ENCODE peak calls at places on chromosomes 6 and 20, in five cellular contexts. D, R, F, W and M are unnamed samples.
A peak's percentile ranks its signal among the peaks of the same experiment; 100 is the strongest.

GRCh38 chr6:146582857-146583256 is 15.9 kb upstream of the ADGB start:
- DNase-seq in D (peak; percentile 19), R (peak; percentile 41), F (peak; percentile 63), W (peak; percentile 20), M (no peak)

GRCh38 chr6:30044630-30045029 is 16.4 kb upstream of the POLR1H start:
- DNase-seq in D (no peak), R (no peak), F (no peak), W (peak; percentile 87), M (no peak)

GRCh38 chr20:24980321-24981053 is 12.1 kb downstream of the APMAP start:
- DNase-seq in D (no peak), R (no peak), F (no peak), W (no peak), M (no peak)

GRCh38 chr20:51695574-51696303 is 72.5 kb downstream of the ATP9A start:
- DNase-seq in D (no peak), R (peak; percentile 59), F (no peak), W (peak; percentile 82), M (no peak)

GRCh38 chr6:165774903-165775608 is 112.0 kb upstream of the PDE10A start:
- DNase-seq in D (peak; percentile 86), R (no peak), F (peak; percentile 11), W (no peak), M (no peak)

GRCh38 chr6:126907312-126907711 is 211.2 kb upstream of the RSPO3 start:
- DNase-seq in D (no peak), R (no peak), F (no peak), W (no peak), M (no peak)

GRCh38 chr6:37794825-37795224 is 24.7 kb upstream of the ZFAND3 start:
- DNase-seq in D (no peak), R (no peak), F (no peak), W (peak; percentile 80), M (no peak)

GRCh38 chr20:51164732-51165530 is 142.0 kb upstream of the KCNG1 start:
- DNase-seq in D (no peak), R (no peak), F (no peak), W (no peak), M (no peak)

DNA sequence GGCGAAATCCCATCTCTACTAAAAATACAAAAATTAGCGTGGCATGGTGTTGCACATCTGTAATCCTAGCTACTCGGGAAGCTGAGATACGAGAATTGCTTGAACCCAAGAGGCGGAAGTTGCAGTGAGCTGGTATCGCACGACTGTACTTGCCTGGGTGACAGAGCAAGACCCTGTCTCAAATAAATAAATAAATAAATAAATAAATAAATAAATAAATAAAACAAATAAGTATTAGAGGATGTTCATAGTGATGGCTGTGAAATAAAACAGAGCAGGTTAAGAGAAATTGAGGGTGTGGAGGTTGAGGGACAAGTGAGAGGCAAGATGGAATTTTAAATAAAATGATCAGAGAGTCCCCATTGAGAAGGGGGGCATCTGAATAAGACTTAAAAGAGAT is 124.7 kb upstream of the DST start:
- DNase-seq in D (no peak), R (no peak), F (no peak), W (no peak), M (no peak)
- H3K4me1 ChIP-seq in D (peaks cover 84% of the 10 kb centered on the region), R (no peaks in the 10 kb centered on the region), F (no peaks in the 10 kb centered on the region), W (peaks cover 91% of the 10 kb centered on the region), M (peaks cover 4% of the 10 kb centered on the region)

GRCh38 chr6:2855061-2855519 is 13.4 kb upstream of the SERPINB1 start:
- DNase-seq in D (no peak), R (no peak), F (no peak), W (no peak), M (no peak)
- H3K4me1 ChIP-seq in D (peaks cover 76% of the 10 kb centered on the region), R (peaks cover 25% of the 10 kb centered on the region), F (no peaks in the 10 kb centered on the region), W (peaks cover 15% of the 10 kb centered on the region), M (peaks cover 21% of the 10 kb centered on the region)

DNA sequence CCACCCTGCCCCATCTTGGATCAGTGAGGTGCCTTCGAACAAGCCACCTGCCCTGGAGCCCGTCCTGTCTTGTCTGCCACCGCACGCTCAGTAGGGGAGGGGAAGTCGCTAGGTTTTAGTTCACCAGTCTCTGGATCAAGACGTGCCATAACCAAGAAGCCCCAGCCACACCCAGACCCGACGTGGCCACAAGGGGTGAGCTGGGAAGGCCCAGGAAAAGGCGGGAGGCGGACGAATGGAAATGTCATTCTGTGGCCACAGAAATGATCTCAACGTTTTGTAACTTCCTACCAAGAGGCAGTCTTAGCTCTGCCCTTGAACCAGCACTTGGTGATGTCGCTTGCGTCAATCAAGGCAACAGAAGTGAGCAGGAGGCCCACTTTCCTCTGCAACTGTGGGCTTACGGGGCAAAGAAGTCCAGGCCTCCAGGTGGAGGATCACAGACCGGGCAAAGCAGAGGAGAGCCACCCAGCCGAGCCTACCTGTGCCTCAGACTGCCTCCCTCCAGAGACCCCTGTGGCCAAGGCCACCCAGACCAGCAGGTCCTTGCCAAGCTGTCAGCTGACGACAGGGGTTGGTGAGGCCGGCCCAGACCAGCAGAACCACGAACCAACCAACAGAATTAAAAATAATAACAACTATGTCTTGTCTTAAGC is 14.5 kb downstream of the GMEB2 start:
- DNase-seq in D (no peak), R (no peak), F (no peak), W (no peak), M (no peak)
- H3K4me1 ChIP-seq in D (no peaks in the 10 kb centered on the region), R (no peaks in the 10 kb centered on the region), F (no peaks in the 10 kb centered on the region), W (no peaks in the 10 kb centered on the region), M (no peaks in the 10 kb centered on the region)

GRCh38 chr6:100266512-100266911 is 198.2 kb downstream of the SIM1 start:
- DNase-seq in D (no peak), R (no peak), F (no peak), W (no peak), M (no peak)
- H3K4me1 ChIP-seq in D (no peaks in the 10 kb centered on the region), R (no peaks in the 10 kb centered on the region), F (no peaks in the 10 kb centered on the region), W (peaks cover 34% of the 10 kb centered on the region), M (no peaks in the 10 kb centered on the region)

GRCh38 chr20:58908941-58909340 is 56.4 kb downstream of the GNAS start:
- DNase-seq in D (no peak), R (no peak), F (no peak), W (no peak), M (no peak)

GRCh38 chr20:58909585-58909984 is 57.1 kb downstream of the GNAS start:
- DNase-seq in D (no peak), R (no peak), F (no peak), W (no peak), M (no peak)

GRCh38 chr20:58907481-58908137 is 55.1 kb downstream of the GNAS start:
- DNase-seq in D (peak; percentile 97), R (peak; percentile 94), F (peak; percentile 93), W (peak; percentile 100), M (peak; percentile 20)

GRCh38 chr20:58906894-58907293 is 54.4 kb downstream of the GNAS start:
- DNase-seq in D (no peak), R (no peak), F (no peak), W (peak; percentile 86), M (no peak)

GRCh38 chr20:58908216-58908615 is 55.7 kb downstream of the GNAS start:
- DNase-seq in D (no peak), R (no peak), F (no peak), W (no peak), M (no peak)
- H3K4me1 ChIP-seq in D (peaks cover 68% of the 10 kb centered on the region), R (peaks cover 18% of the 10 kb centered on the region), F (peaks cover 5% of the 10 kb centered on the region), W (peaks cover 18% of the 10 kb centered on the region), M (peaks cover 48% of the 10 kb centered on the region)

DNA sequence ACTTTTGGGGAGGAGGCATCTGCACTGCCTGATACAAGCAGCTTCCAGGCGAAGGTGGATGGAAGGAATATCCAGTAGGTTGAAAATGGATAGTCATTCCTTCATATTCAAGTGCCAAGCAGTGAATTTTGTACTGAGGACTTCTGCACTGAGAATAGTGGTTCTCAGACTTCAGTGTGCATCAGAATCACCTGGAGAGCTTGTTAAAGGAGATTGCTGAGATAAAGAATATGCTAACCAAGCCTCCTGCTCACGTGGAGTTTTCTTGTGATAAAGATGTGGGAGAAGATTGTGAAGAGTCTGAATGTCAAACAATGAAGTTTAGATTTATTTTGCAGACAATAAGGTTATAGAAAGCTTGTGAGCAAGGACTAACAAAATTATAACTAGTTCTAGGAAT is 97.8 kb downstream of the HFE start:
- DNase-seq in D (no peak), R (no peak), F (no peak), W (no peak), M (no peak)
- H3K4me1 ChIP-seq in D (peaks cover 22% of the 10 kb centered on the region), R (peaks cover 8% of the 10 kb centered on the region), F (no peaks in the 10 kb centered on the region), W (no peaks in the 10 kb centered on the region), M (peaks cover 6% of the 10 kb centered on the region)

DNA sequence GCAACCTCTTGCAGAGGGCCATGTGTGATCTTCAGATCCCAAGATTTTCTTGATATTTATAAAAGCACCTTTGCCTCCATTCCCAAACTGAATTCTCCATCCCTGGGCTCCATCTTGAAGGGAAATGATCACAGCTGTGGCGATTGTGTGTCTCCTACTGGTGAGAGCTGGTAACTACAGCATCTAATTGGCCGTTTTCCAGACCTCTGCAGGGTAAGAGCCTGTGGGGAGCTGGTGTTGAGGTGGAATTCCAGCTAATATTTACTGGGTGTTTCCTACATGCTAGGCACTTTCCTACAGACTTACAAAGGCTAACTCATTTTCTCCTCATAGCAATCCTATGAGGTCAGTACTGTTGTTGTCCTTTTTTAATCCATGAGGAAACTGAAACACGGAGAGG is 59.2 kb upstream of the FNDC1 start:
- DNase-seq in D (no peak), R (peak; percentile 58), F (no peak), W (peak; percentile 73), M (no peak)
- H3K4me1 ChIP-seq in D (peaks cover 11% of the 10 kb centered on the region), R (no peaks in the 10 kb centered on the region), F (no peaks in the 10 kb centered on the region), W (peaks cover 7% of the 10 kb centered on the region), M (no peaks in the 10 kb centered on the region)